ENCODE peak calls at places on chromosome 13, in seven cellular contexts. K, M, H, R, E, A and G are unnamed samples.

GRCh38 chr13:100751826-100752225 is 77.2 kb upstream of the TMTC4 start:
- DNase-seq in M (no peak), A (no peak), K (no peak), R (peak; percentile 6), H (no peak), E (no peak), G (no peak)

GRCh38 chr13:99969934-99970760 is 1.4 kb downstream of the ZIC5 start:
- DNase-seq in R (no peak), H (peak; percentile 38), A (no peak), E (no peak), K (no peak), M (no peak), G (no peak)

GRCh38 chr13:43767351-43767901 is 19.3 kb downstream of the ENOX1 start:
- DNase-seq in H (no peak), K (no peak), M (peak; percentile 78), A (no peak), R (no peak), E (peak; percentile 34), G (no peak)

GRCh38 chr13:42594577-42595571 is 20.9 kb downstream of the TNFSF11 start:
- DNase-seq in K (peak; percentile 83), R (peak; percentile 89), E (peak; percentile 42), M (peak; percentile 79), A (peak; percentile 33), H (peak; percentile 59), G (peak; percentile 46)

GRCh38 chr13:83884141-83884540 is 1.9 kb upstream of the SLITRK1 start:
- DNase-seq in K (no peak), H (no peak), M (no peak), A (no peak), E (no peak), R (no peak), G (no peak)

GRCh38 chr13:42275098-42275471 is 3.1 kb downstream of the AKAP11 start:
- DNase-seq in M (no peak), K (no peak), A (no peak), E (no peak), R (no peak), H (no peak), G (peak; percentile 87)

GRCh38 chr13:54934121-54934520 is 1905.5 kb downstream of the OLFM4 start:
- DNase-seq in M (no peak), H (no peak), A (no peak), R (peak; percentile 37), K (no peak), E (no peak), G (no peak)

GRCh38 chr13:97491452-97491851 is 57.5 kb downstream of the RAP2A start:
- DNase-seq in R (no peak), H (no peak), E (no peak), K (no peak), A (no peak), M (no peak), G (no peak)

GRCh38 chr13:77896536-77896935 is 22.1 kb downstream of the EDNRB start:
- DNase-seq in A (no peak), K (no peak), H (no peak), E (peak; percentile 81), M (peak; percentile 63), R (peak; percentile 45), G (no peak)

GRCh38 chr13:79062291-79062690 is 343.8 kb downstream of the RBM26 start:
- DNase-seq in E (no peak), K (no peak), M (no peak), A (no peak), H (no peak), R (no peak), G (no peak)

GRCh38 chr13:23905766-23906165 is 8.5 kb upstream of the C1QTNF9B start:
- DNase-seq in R (no peak), H (no peak), A (no peak), K (no peak), M (no peak), E (no peak), G (no peak)

GRCh38 chr13:98524793-98525192 is 52.1 kb downstream of the STK24 start:
- DNase-seq in R (no peak), M (no peak), A (no peak), E (no peak), K (no peak), H (no peak), G (no peak)

GRCh38 chr13:111251646-111252448 is 68.6 kb upstream of the TEX29 start:
- DNase-seq in H (peak; percentile 78), R (no peak), E (no peak), M (no peak), A (no peak), K (no peak), G (no peak)

GRCh38 chr13:99996177-99996705 is 14.7 kb downstream of the ZIC2 start:
- DNase-seq in E (no peak), A (no peak), K (no peak), H (no peak), M (no peak), R (no peak), G (no peak)

GRCh38 chr13:23960566-23961156 is 63.4 kb upstream of the C1QTNF9B start:
- DNase-seq in A (peak; percentile 7), K (no peak), R (peak; percentile 65), E (no peak), M (no peak), H (peak; percentile 59), G (no peak)

GRCh38 chr13:79988573-79988972 is 352.4 kb downstream of the SPRY2 start:
- DNase-seq in A (no peak), K (no peak), E (no peak), M (no peak), H (no peak), R (no peak), G (no peak)

GRCh38 chr13:81916471-81916870 is 1575.5 kb upstream of the SPRY2 start:
- DNase-seq in M (no peak), A (no peak), E (no peak), H (no peak), R (peak; percentile 34), K (no peak), G (no peak)

GRCh38 chr13:106418556-106418955 is 116.9 kb downstream of the EFNB2 start:
- DNase-seq in R (no peak), M (no peak), K (peak; percentile 48), A (no peak), E (no peak), H (peak; percentile 11), G (no peak)

GRCh38 chr13:84821261-84821660 is 939.0 kb upstream of the SLITRK1 start:
- DNase-seq in M (no peak), H (no peak), R (no peak), A (no peak), E (no peak), K (no peak), G (no peak)

GRCh38 chr13:41306271-41307150 is 4.6 kb upstream of the NAA16 start:
- DNase-seq in K (peak; percentile 28), M (no peak), A (no peak), E (no peak), R (no peak), H (no peak), G (no peak)

GRCh38 chr13:45206340-45206739 is 5.5 kb upstream of the KCTD4 start:
- DNase-seq in E (no peak), K (peak; percentile 52), A (no peak), H (peak; percentile 97), M (no peak), R (peak; percentile 88), G (peak; percentile 21)

GRCh38 chr13:48818495-48818961 is 157.2 kb upstream of the FNDC3A start:
- DNase-seq in E (no peak), R (peak; percentile 80), H (peak; percentile 92), A (no peak), K (peak; percentile 88), M (no peak), G (no peak)

GRCh38 chr13:40240293-40240692 is 426.1 kb downstream of the FOXO1 start:
- DNase-seq in K (no peak), M (no peak), E (no peak), R (no peak), A (no peak), H (no peak), G (no peak)

GRCh38 chr13:32116210-32116609 is 84.6 kb downstream of the FRY start:
- DNase-seq in E (no peak), K (no peak), R (no peak), A (no peak), M (no peak), H (no peak), G (no peak)

GRCh38 chr13:44591316-44591715 is 15.2 kb upstream of the TSC22D1 start:
- DNase-seq in M (no peak), R (no peak), A (no peak), H (no peak), E (no peak), K (no peak), G (no peak)

GRCh38 chr13:34066344-34066743 is 248.4 kb downstream of the RFC3 start:
- DNase-seq in E (no peak), H (no peak), R (no peak), A (no peak), K (no peak), M (no peak), G (no peak)

GRCh38 chr13:59687028-59687427 is 476.7 kb downstream of the DIAPH3 start:
- DNase-seq in M (no peak), K (no peak), R (no peak), H (no peak), E (no peak), A (no peak), G (no peak)

GRCh38 chr13:45370922-45371406 is 30.0 kb upstream of the TPT1 start:
- DNase-seq in A (peak; percentile 44), H (peak; percentile 83), K (peak; percentile 49), E (peak; percentile 73), M (peak; percentile 85), R (peak; percentile 69), G (no peak)

GRCh38 chr13:29059837-29060236 is 239.7 kb downstream of the MTUS2 start:
- DNase-seq in M (no peak), K (no peak), R (no peak), A (no peak), E (peak; percentile 15), H (no peak), G (no peak)

GRCh38 chr13:26881154-26881553 is 120.6 kb upstream of the GPR12 start:
- DNase-seq in K (no peak), E (peak; percentile 10), R (peak; percentile 54), M (no peak), H (peak; percentile 80), A (no peak), G (no peak)

GRCh38 chr13:65479692-65480091 is 1750.4 kb downstream of the PCDH9 start:
- DNase-seq in E (no peak), M (no peak), R (no peak), H (no peak), K (no peak), A (no peak), G (no peak)

GRCh38 chr13:40534456-40534855 is 132.0 kb downstream of the FOXO1 start:
- DNase-seq in A (no peak), H (no peak), K (no peak), E (no peak), R (peak; percentile 35), M (no peak), G (no peak)

GRCh38 chr13:29452773-29453574 is 142.5 kb downstream of the SLC7A1 start:
- DNase-seq in R (no peak), E (no peak), K (no peak), A (no peak), M (no peak), H (no peak), G (no peak)

GRCh38 chr13:60226507-60226906 is 62.8 kb upstream of the DIAPH3 start:
- DNase-seq in E (no peak), A (no peak), M (no peak), R (peak; percentile 33), K (peak; percentile 5), H (peak; percentile 42), G (no peak)

GRCh38 chr13:100208002-100208401 is 119.1 kb downstream of the PCCA start:
- DNase-seq in R (no peak), K (no peak), M (no peak), E (no peak), A (no peak), H (no peak), G (no peak)